ENCODE peak calls at places on chromosomes 7 and 10, in nine cellular contexts. J is colonic mucosa, R is IMR-90, O is heart right ventricle, P is AG04449, X is fibroblast of lung, G is choroid plexus epithelial cell, C is cardiac fibroblast, U is H7. S is an unnamed sample.

GRCh38 chr10:79021948-79022499 is 46.7 kb upstream of the ZMIZ1 start:
- DNase-seq in J (no peak), R (no peak), O (no peak), P (no peak), X (no peak), G (no peak), C (no peak), U (no peak), S (no peak)

GRCh38 chr7:18497800-18498199 is 2.3 kb downstream of the HDAC9 start:
- DNase-seq in J (no peak), R (no peak), O (no peak), P (no peak), X (no peak), G (no peak), C (no peak), U (no peak), S (no peak)

GRCh38 chr7:116525913-116526857 is 1.3 kb downstream of the CAV1 start:
- DNase-seq in J (peak), R (peak), O (peak), P (no peak), X (peak), G (peak), C (peak), U (peak), S (peak)

GRCh38 chr7:2651336-2651735 is 19.6 kb downstream of the TTYH3 start:
- DNase-seq in J (no peak), R (no peak), O (no peak), P (no peak), X (no peak), G (no peak), C (peak), U (peak), S (no peak)

GRCh38 chr7:32163141-32163806 is 93.1 kb upstream of the PDE1C start:
- DNase-seq in J (peak), R (peak), O (peak), P (peak), X (peak), G (peak), C (peak), U (no peak), S (peak)

GRCh38 chr10:98339790-98340189 is 71.8 kb upstream of the LOXL4 start:
- DNase-seq in J (no peak), R (no peak), O (no peak), P (no peak), X (no peak), G (no peak), C (no peak), U (no peak), S (no peak)

GRCh38 chr7:137916564-137916963 is 69.8 kb upstream of the DGKI start:
- DNase-seq in J (no peak), R (no peak), O (no peak), P (no peak), X (no peak), G (no peak), C (no peak), U (no peak), S (no peak)

GRCh38 chr10:68988530-68989316 is at the start of gene KIFBP:
- DNase-seq in J (peak), R (peak), O (peak), P (peak), X (peak), G (peak), C (peak), U (peak), S (peak)

GRCh38 chr10:126097558-126098215 is 201.3 kb downstream of the FANK1 start:
- DNase-seq in J (no peak), R (no peak), O (no peak), P (no peak), X (no peak), G (no peak), C (no peak), U (no peak), S (no peak)

DNA sequence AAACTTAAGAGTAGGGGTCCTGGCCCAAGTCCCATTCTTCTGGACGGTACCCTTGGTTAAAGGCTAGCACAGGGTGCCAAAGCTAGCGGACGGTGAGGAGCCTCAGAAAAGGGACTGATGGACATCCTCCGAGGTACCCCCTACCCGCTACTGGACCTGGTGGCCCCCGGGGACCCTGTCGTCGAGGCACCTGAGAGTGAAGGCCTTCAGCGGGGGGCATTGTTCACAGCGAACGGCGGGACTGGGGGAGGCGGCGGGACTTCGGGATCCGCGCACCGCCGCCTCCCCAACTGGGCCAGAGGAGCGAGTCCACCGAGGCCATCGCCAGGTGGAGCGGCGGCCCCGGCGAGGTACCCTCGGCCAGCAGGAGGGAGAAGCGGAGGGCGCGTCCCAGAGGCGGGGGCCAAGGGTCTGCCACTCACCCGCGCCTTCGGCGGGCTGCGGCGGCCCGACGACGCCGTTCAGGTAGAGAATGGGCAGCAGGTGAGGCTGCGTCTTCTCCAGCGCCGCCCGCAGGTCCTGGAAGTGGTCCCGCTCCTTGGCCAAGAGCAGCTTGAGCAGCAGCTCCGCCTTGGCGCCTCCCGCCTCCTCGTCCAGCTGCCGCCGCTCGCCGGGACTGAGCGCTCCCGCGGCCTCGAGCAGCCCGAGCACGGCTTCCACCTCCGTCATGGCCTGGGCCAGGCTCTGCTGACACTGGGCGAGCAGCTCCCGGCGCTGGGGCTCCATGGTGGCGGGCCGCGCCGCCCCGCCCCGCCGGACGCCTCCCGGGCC is 575 bp downstream of the DLG5 start:
- DNase-seq in J (peak), R (no peak), O (peak), P (no peak), X (peak), G (peak), C (peak), U (peak), S (no peak)
- H3K4me3 ChIP-seq in J (peak), R (peak), O (peak), P (peak), X (peak), G (peak), C (peak), U (peak), S (peak)

GRCh38 chr10:116743266-116744064 is 1.1 kb upstream of the HSPA12A start:
- DNase-seq in J (no peak), R (no peak), O (no peak), P (no peak), X (no peak), G (no peak), C (no peak), U (peak), S (no peak)
- H3K4me3 ChIP-seq in J (peak), R (peak), O (peak), P (peak), X (no peak), G (peak), C (peak), U (peak), S (peak)

GRCh38 chr10:16752099-16752498 is 65.1 kb downstream of the RSU1 start:
- DNase-seq in J (no peak), R (no peak), O (no peak), P (no peak), X (no peak), G (no peak), C (no peak), U (no peak), S (no peak)
- H3K4me3 ChIP-seq in J (no peak), R (no peak), O (no peak), P (no peak), X (no peak), G (no peak), C (no peak), U (no peak), S (no peak)

DNA sequence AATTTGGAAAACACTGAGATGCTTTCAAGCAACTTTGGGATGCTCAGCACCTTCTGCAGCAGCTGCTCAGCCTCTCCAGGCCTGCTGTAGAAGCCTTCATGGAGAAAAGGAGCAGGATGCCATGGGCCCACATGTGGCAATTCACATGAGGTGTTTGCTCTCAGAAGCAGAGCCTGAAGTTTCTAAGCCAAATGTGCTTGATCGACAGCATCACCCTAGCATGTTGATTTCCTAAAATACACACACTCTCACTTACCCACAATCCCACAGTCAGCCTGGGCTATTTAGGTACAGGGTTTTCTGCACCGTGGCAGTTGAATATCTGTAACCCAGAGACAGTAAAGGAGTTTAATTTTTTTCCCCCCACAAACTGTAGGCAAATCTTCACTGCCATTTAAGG is 244.0 kb downstream of the CELF2 start:
- DNase-seq in J (no peak), R (no peak), O (peak), P (no peak), X (no peak), G (no peak), C (no peak), U (no peak), S (no peak)
- H3K4me3 ChIP-seq in J (no peak), R (no peak), O (no peak), P (no peak), X (no peak), G (no peak), C (no peak), U (no peak), S (no peak)

GRCh38 chr7:28037220-28038010 is 143.2 kb downstream of the JAZF1 start:
- DNase-seq in J (no peak), R (peak), O (no peak), P (peak), X (peak), G (peak), C (peak), U (no peak), S (peak)
- H3K4me3 ChIP-seq in J (no peak), R (no peak), O (no peak), P (no peak), X (no peak), G (no peak), C (no peak), U (no peak), S (no peak)

DNA sequence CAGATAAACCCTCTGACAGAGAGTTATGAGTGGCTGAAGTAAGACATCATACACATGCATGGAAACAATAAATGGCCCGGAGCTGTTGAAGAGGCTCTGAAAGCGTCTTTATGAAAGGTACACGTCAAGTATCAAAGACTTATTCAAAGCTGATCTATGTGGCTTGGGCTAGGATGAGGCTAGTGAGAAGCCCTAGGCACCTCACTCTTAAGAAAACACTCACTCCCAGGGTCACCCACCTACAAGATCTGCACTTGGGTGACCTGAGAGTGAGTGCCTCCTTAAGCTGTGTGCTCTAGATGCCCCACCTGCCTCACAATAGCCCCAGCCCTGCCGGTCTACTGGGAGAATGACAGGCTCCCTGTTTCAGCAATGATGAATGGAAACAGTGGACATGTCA is 1.1 kb upstream of the GIMAP1 start:
- DNase-seq in J (no peak), R (no peak), O (no peak), P (no peak), X (no peak), G (no peak), C (no peak), U (no peak), S (no peak)
- H3K4me3 ChIP-seq in J (no peak), R (no peak), O (peak), P (no peak), X (no peak), G (no peak), C (no peak), U (no peak), S (no peak)

GRCh38 chr10:46016190-46016589 is 14.2 kb downstream of the NCOA4 start:
- DNase-seq in J (no peak), R (no peak), O (no peak), P (no peak), X (no peak), G (no peak), C (no peak), U (no peak), S (no peak)

GRCh38 chr10:46014215-46014614 is 16.2 kb downstream of the NCOA4 start:
- DNase-seq in J (no peak), R (no peak), O (no peak), P (no peak), X (no peak), G (no peak), C (no peak), U (no peak), S (no peak)

GRCh38 chr10:46017733-46018132 is 12.7 kb downstream of the NCOA4 start:
- DNase-seq in J (no peak), R (no peak), O (no peak), P (no peak), X (no peak), G (no peak), C (no peak), U (no peak), S (no peak)

GRCh38 chr10:46016811-46017210 is 13.6 kb downstream of the NCOA4 start:
- DNase-seq in J (no peak), R (no peak), O (no peak), P (no peak), X (no peak), G (no peak), C (no peak), U (no peak), S (no peak)

GRCh38 chr10:46014683-46015405 is 15.6 kb downstream of the NCOA4 start:
- DNase-seq in J (no peak), R (peak), O (no peak), P (no peak), X (peak), G (peak), C (peak), U (no peak), S (no peak)
- H3K4me3 ChIP-seq in J (no peak), R (no peak), O (no peak), P (no peak), X (no peak), G (no peak), C (no peak), U (no peak), S (no peak)

GRCh38 chr10:28532223-28532508 is 752 bp upstream of the WAC start:
- DNase-seq in J (peak), R (no peak), O (peak), P (no peak), X (peak), G (no peak), C (peak), U (no peak), S (no peak)

GRCh38 chr10:28530751-28531150 is 2.2 kb upstream of the WAC start:
- DNase-seq in J (no peak), R (peak), O (no peak), P (no peak), X (no peak), G (no peak), C (peak), U (no peak), S (no peak)

GRCh38 chr10:28533571-28534304 is 820 bp downstream of the WAC start:
- DNase-seq in J (peak), R (peak), O (peak), P (no peak), X (peak), G (peak), C (peak), U (peak), S (no peak)

GRCh38 chr10:28532509-28533314 is at the start of gene WAC:
- DNase-seq in J (peak), R (peak), O (peak), P (peak), X (peak), G (peak), C (peak), U (peak), S (peak)

GRCh38 chr10:28533315-28533564 is 322 bp downstream of the WAC start:
- DNase-seq in J (no peak), R (no peak), O (no peak), P (no peak), X (no peak), G (no peak), C (no peak), U (no peak), S (no peak)
- H3K4me3 ChIP-seq in J (peak), R (peak), O (peak), P (peak), X (peak), G (peak), C (peak), U (peak), S (peak)

DNA sequence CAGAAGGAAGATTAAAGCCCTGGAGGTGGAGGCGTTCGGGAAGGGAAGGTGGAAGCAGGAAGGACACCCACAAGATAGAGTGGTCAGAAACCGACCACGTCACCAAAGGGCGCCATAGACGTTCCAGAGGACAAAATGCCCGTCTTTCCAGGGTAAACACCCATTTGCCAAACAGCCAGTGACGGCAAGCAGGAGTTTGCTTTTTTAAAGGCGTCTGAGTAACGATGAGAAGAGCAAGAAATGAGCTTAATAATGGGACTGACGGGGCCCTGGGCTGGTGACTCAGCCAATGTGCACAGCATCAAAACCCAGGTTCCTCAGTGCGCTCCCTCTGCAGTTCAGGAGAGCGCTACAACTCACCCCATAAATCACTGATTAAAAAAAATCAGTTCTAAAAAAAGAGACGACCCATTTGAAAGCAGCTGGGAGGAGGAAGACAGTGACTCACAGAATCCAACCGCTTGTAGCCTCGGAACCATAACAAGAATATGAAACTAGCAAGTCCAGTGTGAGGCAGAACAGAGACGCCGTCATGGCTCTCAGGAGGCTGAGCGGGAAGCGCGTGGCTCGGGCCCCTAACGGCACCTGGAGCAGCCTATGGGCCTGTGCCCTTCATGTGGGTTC is 5.9 kb downstream of the DIP2C start:
- DNase-seq in J (no peak), R (peak), O (no peak), P (peak), X (peak), G (peak), C (peak), U (peak), S (peak)
- H3K4me3 ChIP-seq in J (no peak), R (peak), O (no peak), P (peak), X (no peak), G (no peak), C (no peak), U (peak), S (peak)

DNA sequence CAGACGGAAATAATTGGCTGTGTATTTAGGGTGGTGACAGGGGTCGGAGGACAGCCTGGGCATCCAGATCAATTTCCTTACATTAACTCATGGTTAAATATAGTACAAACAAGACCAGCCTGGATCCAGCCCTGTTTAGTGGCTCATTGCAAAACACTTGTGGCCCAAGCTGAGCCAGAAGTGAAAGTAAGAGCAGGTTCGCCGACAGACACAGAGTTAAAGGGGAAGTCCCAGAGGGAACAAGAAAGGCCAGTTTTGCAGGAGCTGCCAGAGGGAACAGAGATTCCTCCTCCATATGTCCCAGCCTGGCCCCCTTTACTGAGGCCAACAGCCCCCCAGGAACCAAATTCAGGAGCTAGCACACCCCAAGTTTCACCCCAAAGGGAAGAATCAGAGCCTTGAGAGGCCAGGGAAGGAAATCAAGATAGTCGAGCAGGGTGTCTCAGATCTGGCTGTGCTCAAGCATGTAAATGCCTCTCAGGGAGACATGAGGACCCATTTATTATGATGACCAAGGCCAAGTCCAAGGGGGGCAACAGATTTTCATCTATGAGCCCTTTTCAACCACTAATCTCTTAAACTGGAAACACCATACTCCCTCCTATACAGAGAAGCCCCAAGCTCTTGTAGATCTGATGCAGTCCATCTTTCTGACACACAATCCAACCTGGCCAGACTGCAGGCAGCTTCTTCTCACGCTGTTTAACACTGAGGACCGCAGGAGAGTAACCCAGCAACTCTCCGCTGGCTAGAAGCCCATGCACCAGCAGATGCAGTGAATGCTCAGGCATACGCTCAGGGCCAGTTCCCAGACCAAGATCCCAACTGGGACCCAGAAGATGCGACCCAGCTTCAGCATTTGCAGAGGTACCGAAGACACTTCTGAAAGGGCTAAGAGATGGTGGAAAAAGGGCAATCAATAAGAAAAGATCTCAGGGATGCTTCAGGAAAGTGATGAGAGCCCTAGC is 15.9 kb upstream of the ADCK2 start:
- DNase-seq in J (peak), R (peak), O (peak), P (no peak), X (peak), G (peak), C (peak), U (no peak), S (no peak)
- H3K4me3 ChIP-seq in J (no peak), R (peak), O (peak), P (peak), X (peak), G (peak), C (peak), U (no peak), S (peak)

S was measured in AG09309.